ENCODE peak calls at places on chromosome 6, in ten cellular contexts. C, A, J, X, B, N, Q, V, D and F are unnamed samples.

GRCh38 chr6:168061269-168062210 is 17.5 kb downstream of the FRMD1 start:
- DNase-seq in X (peak), N (no peak), V (no peak), D (no peak), C (no peak), J (no peak), A (no peak), Q (no peak), B (no peak), F (peak)

GRCh38 chr6:159134701-159135364 is 34.4 kb upstream of the FNDC1 start:
- DNase-seq in X (peak), C (peak), Q (peak), B (peak), J (peak), D (peak), A (peak), V (peak), N (peak), F (no peak)

GRCh38 chr6:148869589-148869988 is 122.8 kb downstream of the UST start:
- DNase-seq in D (no peak), X (no peak), B (no peak), J (peak), C (peak), N (no peak), V (no peak), Q (peak), A (peak), F (no peak)

GRCh38 chr6:34696189-34696738 is 303 bp downstream of the ILRUN start:
- DNase-seq in V (no peak), N (peak), A (no peak), Q (no peak), X (peak), C (peak), J (peak), B (no peak), D (no peak), F (no peak)

GRCh38 chr6:104957301-104958177 is 632 bp downstream of the LIN28B start:
- DNase-seq in N (no peak), B (no peak), C (no peak), V (no peak), Q (no peak), J (peak), A (no peak), D (no peak), X (no peak), F (no peak)

GRCh38 chr6:44115866-44116265 is 11.4 kb downstream of the MRPL14 start:
- DNase-seq in B (no peak), C (no peak), Q (no peak), A (no peak), D (no peak), J (peak), V (no peak), X (no peak), N (no peak), F (no peak)

GRCh38 chr6:124800222-124800621 is 162.0 kb upstream of the RNF217 start:
- DNase-seq in J (peak), N (no peak), Q (no peak), C (no peak), A (no peak), B (no peak), V (no peak), D (no peak), X (no peak), F (no peak)

GRCh38 chr6:123962508-123962907 is 158.8 kb downstream of the NKAIN2 start:
- DNase-seq in C (no peak), B (no peak), D (no peak), X (no peak), Q (no peak), J (no peak), V (no peak), N (no peak), A (no peak), F (no peak)

GRCh38 chr6:2215342-2215741 is 30.1 kb downstream of the GMDS start:
- DNase-seq in N (no peak), Q (no peak), C (no peak), X (no peak), J (no peak), A (no peak), V (no peak), D (no peak), B (no peak), F (no peak)

GRCh38 chr6:2450546-2450945 is 205.1 kb upstream of the GMDS start:
- DNase-seq in Q (no peak), C (no peak), N (peak), J (no peak), X (peak), V (no peak), A (no peak), D (no peak), B (no peak), F (no peak)

GRCh38 chr6:133802861-133803260 is 86.1 kb upstream of the TCF21 start:
- DNase-seq in D (no peak), X (no peak), A (no peak), N (no peak), J (no peak), V (no peak), B (no peak), C (no peak), Q (no peak), F (no peak)

GRCh38 chr6:154457881-154458284 is 52.6 kb downstream of the CNKSR3 start:
- DNase-seq in D (no peak), A (no peak), Q (no peak), J (no peak), C (no peak), X (no peak), V (no peak), B (no peak), N (no peak), F (no peak)

GRCh38 chr6:3977875-3978711 is 100.8 kb downstream of the FAM217A start:
- DNase-seq in J (peak), B (peak), D (no peak), X (no peak), A (peak), N (peak), C (peak), V (no peak), Q (peak), F (no peak)

GRCh38 chr6:14917101-14917500 is 328.8 kb upstream of the JARID2 start:
- DNase-seq in Q (peak), X (no peak), V (no peak), J (no peak), A (no peak), N (no peak), D (no peak), C (no peak), B (no peak), F (no peak)

GRCh38 chr6:107819217-107819616 is 4.9 kb downstream of the SCML4 start:
- DNase-seq in A (no peak), J (no peak), D (no peak), C (no peak), B (no peak), V (no peak), N (no peak), Q (no peak), X (no peak), F (no peak)

GRCh38 chr6:36809933-36810844 is 29.1 kb downstream of the CPNE5 start:
- DNase-seq in A (no peak), Q (no peak), N (no peak), J (peak), X (no peak), V (no peak), D (no peak), B (no peak), C (no peak), F (no peak)

GRCh38 chr6:143260857-143261256 is 189.6 kb downstream of the ADAT2 start:
- DNase-seq in B (no peak), J (no peak), V (no peak), A (no peak), C (no peak), D (no peak), X (no peak), N (no peak), Q (no peak), F (no peak)

GRCh38 chr6:47439348-47439668 is 38.3 kb upstream of the CD2AP start:
- DNase-seq in Q (no peak), J (no peak), V (no peak), N (no peak), A (no peak), D (no peak), B (no peak), X (no peak), C (no peak), F (no peak)

GRCh38 chr6:56541736-56542366 is 100.8 kb downstream of the DST start:
- DNase-seq in B (no peak), X (no peak), D (no peak), A (no peak), N (no peak), C (no peak), Q (no peak), V (no peak), J (no peak), F (no peak)

GRCh38 chr6:31400467-31401289 is 2.7 kb upstream of the MICA start:
- DNase-seq in V (peak), Q (peak), X (peak), N (peak), D (no peak), B (no peak), J (peak), C (peak), A (no peak), F (peak)

GRCh38 chr6:147735924-147736323 is 227.4 kb downstream of the SAMD5 start:
- DNase-seq in X (no peak), D (no peak), Q (no peak), B (no peak), C (no peak), V (no peak), A (no peak), J (no peak), N (no peak), F (no peak)

GRCh38 chr6:1242021-1242420 is 69.9 kb upstream of the FOXQ1 start:
- DNase-seq in N (no peak), Q (no peak), C (no peak), D (no peak), A (no peak), J (no peak), V (no peak), B (no peak), X (no peak), F (no peak)

GRCh38 chr6:42845327-42845694 is 34.1 kb upstream of the RPL7L1 start:
- DNase-seq in X (no peak), N (no peak), B (no peak), J (no peak), Q (no peak), D (no peak), A (no peak), C (no peak), V (no peak), F (no peak)

GRCh38 chr6:102571236-102571908 is 1177.9 kb downstream of the GRIK2 start:
- DNase-seq in Q (no peak), D (no peak), N (no peak), B (no peak), C (no peak), V (no peak), X (no peak), A (peak), J (no peak), F (no peak)

GRCh38 chr6:117906905-117907599 is at the start of gene SLC35F1:
- DNase-seq in A (no peak), V (peak), Q (peak), X (no peak), B (no peak), N (peak), C (peak), J (peak), D (peak), F (no peak)

GRCh38 chr6:5595184-5595583 is 333.9 kb downstream of the FARS2 start:
- DNase-seq in D (no peak), N (no peak), V (no peak), X (no peak), Q (no peak), A (no peak), J (no peak), B (no peak), C (no peak), F (no peak)

GRCh38 chr6:32790306-32790705 is 26.5 kb downstream of the HLA-DOB start:
- DNase-seq in N (no peak), A (no peak), Q (no peak), J (peak), X (no peak), D (no peak), V (no peak), B (no peak), C (no peak), F (no peak)

GRCh38 chr6:26404534-26404933 is 2.5 kb downstream of the BTN3A1 start:
- DNase-seq in C (no peak), Q (no peak), D (no peak), X (no peak), J (no peak), V (no peak), N (no peak), B (no peak), A (no peak), F (no peak)